ENCODE peak calls at places on chromosomes 11 and 22, in eight cellular contexts. One of them, this sample, is unnamed.

GRCh38 chr22:43883719-43884415 is 7.9 kb downstream of the PNPLA5 start:
- DNase-seq in stimulated activated naive CD8-positive, alpha-beta T cell treated with anti-CD3 and anti-CD28 coated beads, Interleukin-15, Interleukin-2, amounts not matched to agents 100 U/mL and 50 U/mL, for 24 hours: no peak
- DNase-seq in endothelial cell: no peak
- DNase-seq in kidney epithelial cell: no peak
- DNase-seq in foreskin fibroblast: no peak
- DNase-seq in body of pancreas: no peak
- DNase-seq in hippocampal formation: no peak
- DNase-seq in MCF 10A: no peak
- DNase-seq in this sample: no peak

GRCh38 chr11:71999360-71999759 is 651 bp downstream of the IL18BP start:
- DNase-seq in stimulated activated naive CD8-positive, alpha-beta T cell treated with anti-CD3 and anti-CD28 coated beads, Interleukin-15, Interleukin-2, amounts not matched to agents 100 U/mL and 50 U/mL, for 24 hours: no peak
- DNase-seq in endothelial cell: no peak
- DNase-seq in kidney epithelial cell: no peak
- DNase-seq in foreskin fibroblast: peak
- DNase-seq in body of pancreas: no peak
- DNase-seq in hippocampal formation: no peak
- DNase-seq in MCF 10A: no peak
- DNase-seq in this sample: no peak

GRCh38 chr11:109123811-109124787 is 297.9 kb upstream of the C11orf87 start:
- DNase-seq in stimulated activated naive CD8-positive, alpha-beta T cell treated with anti-CD3 and anti-CD28 coated beads, Interleukin-15, Interleukin-2, amounts not matched to agents 100 U/mL and 50 U/mL, for 24 hours: no peak
- DNase-seq in endothelial cell: no peak
- DNase-seq in kidney epithelial cell: no peak
- DNase-seq in foreskin fibroblast: peak
- DNase-seq in body of pancreas: peak
- DNase-seq in hippocampal formation: no peak
- DNase-seq in MCF 10A: no peak
- DNase-seq in this sample: no peak

GRCh38 chr11:47398011-47398410 is 10.4 kb upstream of the SLC39A13 start:
- DNase-seq in stimulated activated naive CD8-positive, alpha-beta T cell treated with anti-CD3 and anti-CD28 coated beads, Interleukin-15, Interleukin-2, amounts not matched to agents 100 U/mL and 50 U/mL, for 24 hours: no peak
- DNase-seq in endothelial cell: no peak
- DNase-seq in kidney epithelial cell: no peak
- DNase-seq in foreskin fibroblast: no peak
- DNase-seq in body of pancreas: no peak
- DNase-seq in hippocampal formation: no peak
- DNase-seq in MCF 10A: no peak
- DNase-seq in this sample: no peak

GRCh38 chr22:30860176-30861105 is 108.1 kb downstream of the MORC2 start:
- DNase-seq in stimulated activated naive CD8-positive, alpha-beta T cell treated with anti-CD3 and anti-CD28 coated beads, Interleukin-15, Interleukin-2, amounts not matched to agents 100 U/mL and 50 U/mL, for 24 hours: no peak
- DNase-seq in endothelial cell: no peak
- DNase-seq in kidney epithelial cell: no peak
- DNase-seq in foreskin fibroblast: no peak
- DNase-seq in body of pancreas: no peak
- DNase-seq in hippocampal formation: no peak
- DNase-seq in MCF 10A: no peak
- DNase-seq in this sample: no peak

GRCh38 chr22:21685164-21685513 is 19.3 kb downstream of the PPIL2 start:
- DNase-seq in stimulated activated naive CD8-positive, alpha-beta T cell treated with anti-CD3 and anti-CD28 coated beads, Interleukin-15, Interleukin-2, amounts not matched to agents 100 U/mL and 50 U/mL, for 24 hours: no peak
- DNase-seq in endothelial cell: no peak
- DNase-seq in kidney epithelial cell: no peak
- DNase-seq in foreskin fibroblast: no peak
- DNase-seq in body of pancreas: no peak
- DNase-seq in hippocampal formation: no peak
- DNase-seq in MCF 10A: no peak
- DNase-seq in this sample: no peak

GRCh38 chr22:19795617-19796008 is 35.0 kb downstream of the TBX1 start:
- DNase-seq in stimulated activated naive CD8-positive, alpha-beta T cell treated with anti-CD3 and anti-CD28 coated beads, Interleukin-15, Interleukin-2, amounts not matched to agents 100 U/mL and 50 U/mL, for 24 hours: no peak
- DNase-seq in endothelial cell: no peak
- DNase-seq in kidney epithelial cell: no peak
- DNase-seq in foreskin fibroblast: peak
- DNase-seq in body of pancreas: no peak
- DNase-seq in hippocampal formation: no peak
- DNase-seq in MCF 10A: no peak
- DNase-seq in this sample: no peak

GRCh38 chr11:88327462-88328143 is 9.9 kb downstream of the CTSC start:
- DNase-seq in stimulated activated naive CD8-positive, alpha-beta T cell treated with anti-CD3 and anti-CD28 coated beads, Interleukin-15, Interleukin-2, amounts not matched to agents 100 U/mL and 50 U/mL, for 24 hours: no peak
- DNase-seq in endothelial cell: no peak
- DNase-seq in kidney epithelial cell: no peak
- DNase-seq in foreskin fibroblast: no peak
- DNase-seq in body of pancreas: no peak
- DNase-seq in hippocampal formation: no peak
- DNase-seq in MCF 10A: no peak
- DNase-seq in this sample: no peak

GRCh38 chr11:111514216-111515031 is at the start of gene HOATZ:
- DNase-seq in stimulated activated naive CD8-positive, alpha-beta T cell treated with anti-CD3 and anti-CD28 coated beads, Interleukin-15, Interleukin-2, amounts not matched to agents 100 U/mL and 50 U/mL, for 24 hours: peak
- DNase-seq in endothelial cell: peak
- DNase-seq in kidney epithelial cell: no peak
- DNase-seq in foreskin fibroblast: peak
- DNase-seq in body of pancreas: no peak
- DNase-seq in hippocampal formation: no peak
- DNase-seq in MCF 10A: no peak
- DNase-seq in this sample: no peak

GRCh38 chr11:131691558-131692041 is 321.2 kb downstream of the NTM start:
- DNase-seq in stimulated activated naive CD8-positive, alpha-beta T cell treated with anti-CD3 and anti-CD28 coated beads, Interleukin-15, Interleukin-2, amounts not matched to agents 100 U/mL and 50 U/mL, for 24 hours: peak
- DNase-seq in endothelial cell: peak
- DNase-seq in kidney epithelial cell: no peak
- DNase-seq in foreskin fibroblast: peak
- DNase-seq in body of pancreas: no peak
- DNase-seq in hippocampal formation: no peak
- DNase-seq in MCF 10A: no peak
- DNase-seq in this sample: peak

This sample was measured in C1 segment of cervical spinal cord.